ENCODE peak calls at places on chromosomes 7 and 10, in nine cellular contexts. C is heart right ventricle, S is OCI-LY7, K is AG04450, X is choroid plexus epithelial cell, R is fibroblast of pulmonary artery, I is fibroblast of lung, F is MM.1S, Z is cardiac fibroblast. B is an unnamed sample.

GRCh38 chr10:88800152-88801125 is 2.1 kb upstream of the LIPM start:
- DNase-seq in C (no peak), S (no peak), K (peak; percentile 18), X (peak; percentile 75), R (peak; percentile 62), I (peak; percentile 92), F (no peak), Z (peak; percentile 56), B (peak; percentile 44)

GRCh38 chr7:2191026-2191425 is 41.7 kb downstream of the MAD1L1 start:
- DNase-seq in C (no peak), S (no peak), K (no peak), X (no peak), R (no peak), I (peak; percentile 66), F (no peak), Z (no peak), B (no peak)

GRCh38 chr7:95046494-95047240 is 139.3 kb downstream of the PPP1R9A start:
- DNase-seq in C (no peak), S (no peak), K (no peak), X (no peak), R (no peak), I (peak; percentile 57), F (no peak), Z (no peak), B (no peak)

GRCh38 chr7:139782932-139783331 is 5.1 kb upstream of the HIPK2 start:
- DNase-seq in C (no peak), S (no peak), K (no peak), X (no peak), R (no peak), I (peak; percentile 25), F (no peak), Z (no peak), B (no peak)

GRCh38 chr7:1693419-1693990 is 23.4 kb downstream of the ELFN1 start:
- DNase-seq in C (no peak), S (no peak), K (no peak), X (no peak), R (no peak), I (no peak), F (no peak), Z (no peak), B (no peak)

GRCh38 chr10:90451283-90451682 is 406.6 kb downstream of the HTR7 start:
- DNase-seq in C (no peak), S (no peak), K (no peak), X (peak; percentile 36), R (peak; percentile 45), I (peak; percentile 34), F (no peak), Z (peak; percentile 50), B (peak; percentile 13)

GRCh38 chr10:101287922-101288638 is 58.8 kb upstream of the LBX1 start:
- DNase-seq in C (no peak), S (peak; percentile 11), K (no peak), X (peak; percentile 42), R (peak; percentile 49), I (peak; percentile 17), F (no peak), Z (peak; percentile 51), B (no peak)

GRCh38 chr10:92801978-92802872 is 46.1 kb upstream of the EXOC6 start:
- DNase-seq in C (no peak), S (no peak), K (no peak), X (peak; percentile 6), R (no peak), I (no peak), F (no peak), Z (no peak), B (no peak)

GRCh38 chr7:124764847-124765400 is 668 bp downstream of the GPR37 start:
- DNase-seq in C (no peak), S (no peak), K (no peak), X (peak; percentile 8), R (no peak), I (no peak), F (peak; percentile 84), Z (peak; percentile 1), B (no peak)

GRCh38 chr7:94779070-94779469 is 123.1 kb upstream of the SGCE start:
- DNase-seq in C (no peak), S (no peak), K (no peak), X (peak; percentile 15), R (peak; percentile 1), I (peak; percentile 1), F (no peak), Z (no peak), B (no peak)

GRCh38 chr7:73921623-73922528 is 60.9 kb downstream of the TMEM270 start:
- DNase-seq in C (no peak), S (no peak), K (no peak), X (no peak), R (no peak), I (no peak), F (no peak), Z (no peak), B (no peak)

GRCh38 chr7:155506854-155507337 is 39.5 kb downstream of the CNPY1 start:
- DNase-seq in C (no peak), S (no peak), K (no peak), X (peak; percentile 17), R (no peak), I (no peak), F (no peak), Z (no peak), B (peak; percentile 4)

GRCh38 chr7:3154881-3155494 is 111.3 kb upstream of the CARD11 start:
- DNase-seq in C (no peak), S (peak; percentile 76), K (peak; percentile 8), X (peak; percentile 78), R (peak; percentile 75), I (peak; percentile 31), F (peak; percentile 58), Z (peak; percentile 68), B (peak; percentile 4)

GRCh38 chr7:44463169-44463808 is 27.2 kb downstream of the NUDCD3 start:
- DNase-seq in C (no peak), S (peak; percentile 54), K (no peak), X (peak; percentile 61), R (peak; percentile 41), I (peak; percentile 13), F (no peak), Z (peak; percentile 50), B (no peak)

GRCh38 chr10:52895066-52895465 is 122.5 kb upstream of the MBL2 start:
- DNase-seq in C (no peak), S (no peak), K (no peak), X (peak; percentile 19), R (no peak), I (no peak), F (no peak), Z (no peak), B (no peak)

GRCh38 chr10:12081470-12081869 is 12.7 kb downstream of the DHTKD1 start:
- DNase-seq in C (no peak), S (no peak), K (no peak), X (no peak), R (no peak), I (no peak), F (no peak), Z (no peak), B (no peak)

GRCh38 chr7:141262101-141262819 is 188.4 kb downstream of the TMEM178B start:
- DNase-seq in C (no peak), S (no peak), K (no peak), X (peak; percentile 10), R (no peak), I (no peak), F (no peak), Z (peak; percentile 21), B (no peak)

GRCh38 chr10:13707156-13707881 is 120.6 kb downstream of the PRPF18 start:
- DNase-seq in C (peak; percentile 94), S (no peak), K (peak; percentile 70), X (peak; percentile 82), R (peak; percentile 97), I (peak; percentile 97), F (no peak), Z (peak; percentile 94), B (peak; percentile 86)
- H3K4me3 ChIP-seq in C (peak overlapping the region; percentile 7), S (no peak overlapping the region), K (peak overlapping the region; percentile 79), X (peak overlapping the region; percentile 57), R (peak overlapping the region; percentile 91), I (peak overlapping the region; percentile 76), F (no peak overlapping the region), Z (peak overlapping the region; percentile 75), B (peak overlapping the region; percentile 75)

GRCh38 chr10:130770018-130770630 is 541.4 kb downstream of the TCERG1L start:
- DNase-seq in C (no peak), S (no peak), K (no peak), X (no peak), R (no peak), I (no peak), F (no peak), Z (no peak), B (no peak)

GRCh38 chr10:130771491-130771890 is 540.0 kb downstream of the TCERG1L start:
- DNase-seq in C (no peak), S (no peak), K (no peak), X (no peak), R (no peak), I (no peak), F (no peak), Z (no peak), B (no peak)

GRCh38 chr10:130774871-130775270 is 536.6 kb downstream of the TCERG1L start:
- DNase-seq in C (no peak), S (no peak), K (no peak), X (no peak), R (no peak), I (no peak), F (no peak), Z (no peak), B (no peak)

GRCh38 chr10:130772056-130772455 is 539.5 kb downstream of the TCERG1L start:
- DNase-seq in C (no peak), S (no peak), K (no peak), X (no peak), R (no peak), I (no peak), F (no peak), Z (no peak), B (no peak)

GRCh38 chr10:130772676-130773075 is 538.8 kb downstream of the TCERG1L start:
- DNase-seq in C (no peak), S (no peak), K (no peak), X (no peak), R (no peak), I (no peak), F (no peak), Z (no peak), B (no peak)
- H3K4me3 ChIP-seq in C (no peak overlapping the region), S (no peak overlapping the region), K (no peak overlapping the region), X (no peak overlapping the region), R (no peak overlapping the region), I (no peak overlapping the region), F (no peak overlapping the region), Z (no peak overlapping the region), B (no peak overlapping the region)

DNA sequence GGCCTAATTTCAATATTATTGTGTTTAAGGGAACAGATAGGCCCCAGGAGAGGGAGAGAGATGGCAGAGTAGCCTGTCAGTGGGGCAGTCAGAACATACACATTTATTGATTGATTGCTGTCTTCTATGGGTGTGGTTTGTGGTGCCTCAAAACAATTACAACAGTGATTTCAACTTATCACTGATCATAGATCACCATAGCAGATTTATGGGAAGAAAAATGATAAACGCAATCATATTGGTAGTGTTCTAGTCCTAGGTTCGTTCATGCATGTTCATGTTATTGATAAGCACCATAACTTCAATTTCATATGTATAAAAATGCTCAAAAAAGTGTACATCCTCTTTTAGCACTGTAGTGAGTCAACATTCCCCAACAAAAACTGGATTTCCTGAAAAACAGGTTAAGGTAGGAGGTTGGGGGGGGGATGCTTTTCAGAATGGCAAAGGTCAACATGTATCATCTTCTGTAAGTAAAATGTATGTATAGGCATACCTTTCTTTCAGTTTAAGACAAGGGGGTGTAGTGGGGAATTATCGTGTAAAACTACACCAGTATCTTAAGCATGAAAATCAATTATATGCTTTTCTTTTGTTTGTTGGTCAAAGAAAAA is 1.0 kb upstream of the TNKS2 start:
- DNase-seq in C (no peak), S (no peak), K (no peak), X (no peak), R (no peak), I (no peak), F (peak; percentile 10), Z (no peak), B (no peak)
- H3K4me3 ChIP-seq in C (peak overlapping the region; percentile 76), S (peak overlapping the region; percentile 85), K (peak overlapping the region; percentile 90), X (peak overlapping the region; percentile 94), R (peak overlapping the region; percentile 93), I (peak overlapping the region; percentile 92), F (peak overlapping the region; percentile 89), Z (peak overlapping the region; percentile 93), B (peak overlapping the region; percentile 97)

GRCh38 chr10:114068054-114068707 is 24.5 kb downstream of the ADRB1 start:
- DNase-seq in C (peak; percentile 19), S (no peak), K (no peak), X (no peak), R (no peak), I (no peak), F (peak; percentile 20), Z (no peak), B (no peak)
- H3K4me3 ChIP-seq in C (no peak overlapping the region), S (no peak overlapping the region), K (no peak overlapping the region), X (no peak overlapping the region), R (no peak overlapping the region), I (no peak overlapping the region), F (no peak overlapping the region), Z (no peak overlapping the region), B (no peak overlapping the region)